ENCODE peak calls at places on chromosomes 16 and 17, in eight cellular contexts. C, A, X, P, T, S, J and M are unnamed samples.

GRCh38 chr17:69874220-69874670 is 200.8 kb upstream of the KCNJ16 start:
- DNase-seq in C (no peak), A (no peak), X (no peak), P (no peak), T (no peak), S (no peak), J (no peak), M (peak; percentile 82)

GRCh38 chr16:89764711-89765201 is 43.4 kb downstream of the ZNF276 start:
- DNase-seq in C (peak; percentile 77), A (no peak), X (no peak), P (peak; percentile 86), T (peak; percentile 95), S (peak; percentile 63), J (no peak), M (no peak)

GRCh38 chr16:85615852-85616607 is 2.9 kb downstream of the GSE1 start:
- DNase-seq in C (peak; percentile 90), A (peak; percentile 83), X (peak; percentile 93), P (peak; percentile 79), T (peak; percentile 92), S (peak; percentile 90), J (peak; percentile 51), M (peak; percentile 71)

GRCh38 chr16:66552288-66553143 is at the start of gene CKLF:
- DNase-seq in C (peak; percentile 93), A (peak; percentile 83), X (peak; percentile 88), P (peak; percentile 95), T (peak; percentile 96), S (peak; percentile 95), J (peak; percentile 70), M (peak; percentile 81)

GRCh38 chr17:36941265-36942021 is 4.2 kb downstream of the LHX1 start:
- DNase-seq in C (no peak), A (no peak), X (no peak), P (no peak), T (no peak), S (no peak), J (no peak), M (no peak)

GRCh38 chr17:77735341-77736206 is 222.9 kb upstream of the TNRC6C start:
- DNase-seq in C (peak; percentile 81), A (no peak), X (peak; percentile 53), P (peak; percentile 40), T (peak; percentile 30), S (peak; percentile 42), J (no peak), M (no peak)

GRCh38 chr16:84357191-84357651 is 11.1 kb upstream of the ATP2C2 start:
- DNase-seq in C (no peak), A (peak; percentile 31), X (no peak), P (no peak), T (no peak), S (no peak), J (no peak), M (peak; percentile 35)

GRCh38 chr16:6483634-6484033 is 849.0 kb upstream of the RBFOX1 start:
- DNase-seq in C (no peak), A (peak; percentile 31), X (no peak), P (no peak), T (no peak), S (no peak), J (no peak), M (no peak)

GRCh38 chr16:31029272-31029671 is 4.1 kb upstream of the STX4 start:
- DNase-seq in C (no peak), A (no peak), X (no peak), P (no peak), T (no peak), S (no peak), J (no peak), M (no peak)

GRCh38 chr16:46972971-46973456 is 460 bp downstream of the DNAJA2 start:
- DNase-seq in C (peak; percentile 68), A (no peak), X (peak; percentile 48), P (peak; percentile 50), T (peak; percentile 68), S (peak; percentile 61), J (no peak), M (peak; percentile 12)

GRCh38 chr16:46972429-46972970 is 974 bp downstream of the DNAJA2 start:
- DNase-seq in C (no peak), A (peak; percentile 35), X (no peak), P (no peak), T (no peak), S (peak; percentile 60), J (no peak), M (peak; percentile 23)

GRCh38 chr16:46974352-46974751 is 878 bp upstream of the DNAJA2 start:
- DNase-seq in C (no peak), A (no peak), X (peak; percentile 39), P (no peak), T (no peak), S (no peak), J (no peak), M (peak; percentile 32)

GRCh38 chr16:46975165-46975564 is 1.7 kb upstream of the DNAJA2 start:
- DNase-seq in C (no peak), A (no peak), X (no peak), P (no peak), T (no peak), S (no peak), J (no peak), M (no peak)

GRCh38 chr16:46973457-46974324 is at the start of gene DNAJA2:
- DNase-seq in C (peak; percentile 95), A (peak; percentile 92), X (peak; percentile 96), P (peak; percentile 93), T (peak; percentile 97), S (peak; percentile 96), J (peak; percentile 50), M (peak; percentile 81)
- H3K4me3 ChIP-seq in C (peak within 1 kb of the TSS; percentile 90), A (peak within 1 kb of the TSS; percentile 90), X (peak within 1 kb of the TSS; percentile 87), P (peak within 1 kb of the TSS; percentile 78), T (peak within 1 kb of the TSS; percentile 85), S (peak within 1 kb of the TSS; percentile 89), J (peak within 1 kb of the TSS; percentile 83), M (peak within 1 kb of the TSS; percentile 88)

GRCh38 chr17:68385490-68386215 is 71.6 kb downstream of the WIPI1 start:
- DNase-seq in C (no peak), A (no peak), X (no peak), P (no peak), T (no peak), S (no peak), J (no peak), M (no peak)

GRCh38 chr17:68384941-68385340 is 72.4 kb downstream of the WIPI1 start:
- DNase-seq in C (no peak), A (no peak), X (no peak), P (no peak), T (no peak), S (no peak), J (no peak), M (no peak)

GRCh38 chr17:68383120-68383442 is 74.2 kb downstream of the WIPI1 start:
- DNase-seq in C (no peak), A (no peak), X (no peak), P (no peak), T (no peak), S (no peak), J (no peak), M (no peak)

GRCh38 chr17:68382582-68383085 is 74.7 kb downstream of the WIPI1 start:
- DNase-seq in C (no peak), A (no peak), X (no peak), P (no peak), T (no peak), S (no peak), J (no peak), M (no peak)

DNA sequence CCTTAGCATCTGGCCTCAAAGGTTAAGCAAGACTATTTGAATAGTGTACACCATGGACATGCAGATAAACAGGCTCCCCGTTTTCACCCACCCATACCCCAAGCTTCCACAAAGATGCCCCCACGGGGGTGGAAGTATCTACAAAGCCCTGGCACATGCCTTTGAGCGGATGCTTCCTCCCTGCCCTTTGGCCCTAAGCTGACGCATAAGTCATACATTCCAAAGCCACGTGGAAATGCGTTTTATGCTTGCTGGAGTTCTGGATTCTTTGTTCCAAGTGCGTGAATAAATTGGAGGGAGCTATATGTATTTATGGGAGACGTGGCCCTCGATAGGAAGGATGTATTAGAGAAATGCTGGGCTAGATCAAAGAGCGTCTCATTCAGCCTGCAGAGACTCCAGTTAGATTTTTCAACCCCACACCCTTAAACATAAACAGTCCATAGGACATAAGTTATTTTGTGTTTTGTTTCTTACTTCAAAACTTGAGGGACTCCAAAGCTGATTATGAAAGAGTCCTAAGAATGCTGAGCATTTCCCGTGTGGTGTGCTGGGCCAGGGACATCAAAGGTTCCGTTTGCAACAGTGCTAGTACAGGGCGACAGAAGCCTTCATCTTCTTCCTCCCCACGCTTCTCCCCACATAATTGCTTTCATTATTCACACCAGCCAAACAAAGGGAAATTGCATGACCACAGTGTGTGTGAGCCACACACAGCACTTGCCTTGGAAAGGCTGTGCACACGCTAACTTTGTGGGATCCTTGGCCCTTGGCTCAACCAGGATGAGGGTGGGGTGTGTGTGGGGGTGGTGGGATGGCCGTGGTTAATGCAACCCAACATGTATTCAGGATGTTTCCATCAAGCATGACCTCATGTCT is 73.6 kb downstream of the WIPI1 start:
- DNase-seq in C (peak; percentile 57), A (no peak), X (no peak), P (no peak), T (peak; percentile 69), S (no peak), J (peak; percentile 69), M (peak; percentile 92)
- TF ChIP-seq CTCF in C (no peak), A (no peak), X (no peak), P (no peak), T (no peak), S (no peak), J (no peak), M (no peak)

GRCh38 chr17:65102235-65102634 is 34.9 kb upstream of the RGS9 start:
- DNase-seq in C (no peak), A (no peak), X (no peak), P (no peak), T (no peak), S (no peak), J (no peak), M (no peak)

GRCh38 chr17:65101371-65101770 is 35.8 kb upstream of the RGS9 start:
- DNase-seq in C (no peak), A (no peak), X (no peak), P (no peak), T (no peak), S (no peak), J (no peak), M (no peak)

GRCh38 chr17:65100316-65101140 is 36.6 kb upstream of the RGS9 start:
- DNase-seq in C (peak; percentile 93), A (peak; percentile 84), X (peak; percentile 90), P (peak; percentile 91), T (peak; percentile 93), S (peak; percentile 90), J (no peak), M (peak; percentile 74)

GRCh38 chr17:65099475-65099874 is 37.7 kb upstream of the RGS9 start:
- DNase-seq in C (no peak), A (no peak), X (no peak), P (no peak), T (no peak), S (no peak), J (no peak), M (no peak)

DNA sequence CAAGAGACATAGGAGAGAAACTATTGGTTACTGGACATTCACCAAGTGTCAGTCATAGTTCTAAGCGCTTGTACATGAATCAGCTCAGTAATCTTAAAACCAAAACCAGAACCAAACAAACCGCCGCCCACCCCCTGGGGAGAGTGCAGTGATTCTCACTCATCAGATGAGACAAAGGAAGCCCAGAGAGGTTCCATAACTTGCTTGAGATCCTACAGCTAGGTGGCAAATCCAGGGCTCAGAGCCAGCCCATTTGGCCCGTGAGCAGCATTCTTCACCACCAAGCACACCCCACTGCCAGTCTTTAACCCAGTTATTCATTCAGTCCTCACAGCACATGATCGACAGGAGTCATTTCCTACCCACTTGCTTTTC is 37.2 kb upstream of the RGS9 start:
- DNase-seq in C (peak; percentile 64), A (no peak), X (peak; percentile 29), P (peak; percentile 45), T (peak; percentile 72), S (no peak), J (no peak), M (peak; percentile 93)
- H3K4me3 ChIP-seq in C (peak overlapping the region; percentile 50), A (peak overlapping the region; percentile 73), X (peak overlapping the region; percentile 69), P (peak overlapping the region; percentile 56), T (peak overlapping the region; percentile 47), S (peak overlapping the region; percentile 38), J (no peak overlapping the region), M (peak overlapping the region; percentile 37)

GRCh38 chr17:79974786-79975497 is 60.7 kb downstream of the TBC1D16 start:
- DNase-seq in C (peak; percentile 27), A (no peak), X (no peak), P (peak; percentile 71), T (peak; percentile 46), S (no peak), J (no peak), M (no peak)
- TF ChIP-seq CTCF in C (no peak), A (peak; percentile 40), X (peak; percentile 30), P (no peak), T (no peak), S (no peak), J (no peak), M (peak; percentile 6)